ENCODE peak calls at places on chromosomes 12 and 14, in seven cellular contexts. Q is AG20443, W is heart left ventricle, D is iris pigment epithelial cell, U is GM13976, M is Peyer's patch, B is T-cell. H is an unnamed sample.

GRCh38 chr14:86596024-86596423 is 1066.1 kb downstream of the FLRT2 start:
- DNase-seq in U (no peak), W (no peak), D (no peak), Q (no peak), M (no peak), B (no peak), H (peak; percentile 7)

GRCh38 chr12:132483208-132483607 is 6.7 kb upstream of the FBRSL1 start:
- DNase-seq in W (no peak), Q (no peak), B (no peak), M (no peak), U (no peak), D (no peak), H (no peak)

GRCh38 chr12:78887008-78887407 is 22.4 kb downstream of the SYT1 start:
- DNase-seq in U (no peak), Q (peak; percentile 22), M (no peak), B (no peak), D (peak; percentile 85), W (no peak), H (peak; percentile 79)

GRCh38 chr12:537772-538171 is 78.0 kb downstream of the B4GALNT3 start:
- DNase-seq in U (no peak), W (no peak), B (no peak), M (no peak), Q (no peak), D (no peak), H (no peak)

GRCh38 chr12:1875608-1876007 is 42.8 kb downstream of the CACNA2D4 start:
- DNase-seq in W (no peak), M (no peak), U (no peak), Q (no peak), B (no peak), D (no peak), H (no peak)

GRCh38 chr14:104092931-104093365 is 7.4 kb downstream of the ASPG start:
- DNase-seq in B (no peak), U (no peak), W (no peak), Q (no peak), M (no peak), D (no peak), H (no peak)

GRCh38 chr12:10974965-10975364 is 11.7 kb downstream of the TAS2R50 start:
- DNase-seq in U (no peak), B (no peak), W (no peak), D (no peak), Q (no peak), M (no peak), H (no peak)

GRCh38 chr12:76866146-76866545 is 12.7 kb downstream of the CSRP2 start:
- DNase-seq in D (no peak), U (no peak), M (no peak), B (no peak), Q (peak; percentile 21), W (no peak), H (peak; percentile 65)

GRCh38 chr12:76329163-76329562 is 19.1 kb downstream of the BBS10 start:
- DNase-seq in B (no peak), Q (peak; percentile 85), W (no peak), U (no peak), D (peak; percentile 90), M (no peak), H (peak; percentile 74)

GRCh38 chr12:68481181-68481941 is 129.3 kb upstream of the RAP1B start:
- DNase-seq in D (peak; percentile 50), U (peak; percentile 33), M (no peak), Q (peak; percentile 18), W (no peak), B (no peak), H (no peak)

GRCh38 chr14:81801921-81802320 is 268.3 kb upstream of the SEL1L start:
- DNase-seq in Q (no peak), U (no peak), D (no peak), W (no peak), B (no peak), M (no peak), H (no peak)

GRCh38 chr14:30243805-30244204 is 315.2 kb upstream of the G2E3 start:
- DNase-seq in M (no peak), B (no peak), U (no peak), D (peak; percentile 85), W (no peak), Q (peak; percentile 64), H (peak; percentile 34)

GRCh38 chr12:69095765-69096477 is 143.4 kb upstream of the CPSF6 start:
- DNase-seq in Q (no peak), W (peak; percentile 29), U (no peak), D (no peak), M (no peak), B (no peak), H (peak; percentile 25)

GRCh38 chr12:54136844-54137580 is 51.8 kb downstream of the SMUG1 start:
- DNase-seq in D (no peak), M (no peak), Q (peak; percentile 57), B (no peak), U (no peak), W (no peak), H (no peak)

GRCh38 chr14:38098074-38098846 is 109.4 kb upstream of the SSTR1 start:
- DNase-seq in U (no peak), W (no peak), B (no peak), D (peak; percentile 94), M (no peak), Q (peak; percentile 63), H (peak; percentile 44)

GRCh38 chr12:67873355-67873754 is 115.9 kb upstream of the IFNG-AS1 start:
- DNase-seq in M (no peak), B (no peak), W (no peak), U (no peak), D (no peak), Q (no peak), H (no peak)

GRCh38 chr14:26863736-26864135 is 265.9 kb upstream of the NOVA1 start:
- DNase-seq in W (no peak), D (peak; percentile 74), Q (peak; percentile 31), M (no peak), B (no peak), U (no peak), H (peak; percentile 46)

GRCh38 chr12:132069336-132069985 is 74.7 kb downstream of the DDX51 start:
- DNase-seq in Q (no peak), W (no peak), D (no peak), M (no peak), U (no peak), B (no peak), H (no peak)

GRCh38 chr12:16473610-16474326 is 126.3 kb downstream of the MGST1 start:
- DNase-seq in B (no peak), Q (peak; percentile 13), M (no peak), D (peak; percentile 68), U (no peak), W (no peak), H (no peak)

GRCh38 chr14:41607119-41607785 is 576 bp downstream of the LRFN5 start:
- DNase-seq in B (no peak), W (no peak), Q (no peak), M (no peak), D (peak; percentile 24), U (peak; percentile 27), H (no peak)

GRCh38 chr12:92539966-92540791 is 162.6 kb upstream of the PLEKHG7 start:
- DNase-seq in W (peak; percentile 47), U (no peak), M (no peak), Q (no peak), B (no peak), D (no peak), H (no peak)

H was measured in RPMI7951.